ENCODE peak calls at places on chromosomes 4 and X, in five cellular contexts. E is mesenchymal stem cell, T is H9, Q is trophoblast cell, J is H1. H is an unnamed sample. For H3K4me1, the result is how much of the 10 kb centered on the place peaks cover.

GRCh38 chr4:38948551-38948950 is 80.9 kb downstream of the FAM114A1 start:
- DNase-seq in T (no peak), E (peak), Q (peak), J (no peak), H (no peak)

GRCh38 chr4:45293335-45293734 is 567.0 kb upstream of the GNPDA2 start:
- DNase-seq in J (no peak), Q (no peak), T (no peak), E (no peak), H (no peak)

GRCh38 chr4:79964715-79965345 is 108.2 kb downstream of the ANTXR2 start:
- DNase-seq in Q (peak), J (no peak), T (peak), E (peak), H (peak)

GRCh38 chr4:102778720-102779119 is 18.0 kb upstream of the MANBA start:
- DNase-seq in J (no peak), E (no peak), Q (no peak), T (no peak), H (no peak)

GRCh38 chr4:180811556-180811955 is 1431.6 kb upstream of the TENM3 start:
- DNase-seq in T (no peak), Q (no peak), E (no peak), J (no peak), H (no peak)

GRCh38 chr4:121822796-121823504 is 733 bp downstream of the CCNA2 start:
- DNase-seq in J (no peak), Q (peak), T (peak), E (peak), H (peak)

GRCh38 chr4:10694151-10694825 is 9.7 kb upstream of the CLNK start:
- DNase-seq in J (no peak), T (no peak), E (peak), Q (no peak), H (no peak)

GRCh38 chr4:113971706-113972360 is 7.6 kb downstream of the ARSJ start:
- DNase-seq in Q (no peak), E (peak), J (no peak), T (no peak), H (no peak)

GRCh38 chrX:75276666-75277065 is 2.8 kb downstream of the UPRT start:
- DNase-seq in J (no peak), E (no peak), T (no peak), Q (no peak), H (no peak)

GRCh38 chrX:44224760-44225159 is 118.7 kb downstream of the EFHC2 start:
- DNase-seq in T (no peak), E (no peak), Q (no peak), J (no peak), H (no peak)

GRCh38 chr4:107318078-107318477 is 282.0 kb upstream of the DKK2 start:
- DNase-seq in Q (no peak), J (no peak), T (no peak), E (no peak), H (no peak)

GRCh38 chrX:21493226-21493850 is 119.1 kb downstream of the CNKSR2 start:
- DNase-seq in J (no peak), T (no peak), Q (no peak), E (no peak), H (no peak)

GRCh38 chrX:19758536-19758935 is 128.9 kb downstream of the SH3KBP1 start:
- DNase-seq in Q (peak), T (no peak), J (no peak), E (no peak), H (no peak)

GRCh38 chrX:147891886-147892285 is 19.8 kb upstream of the FMR1 start:
- DNase-seq in Q (peak), E (no peak), T (no peak), J (no peak), H (no peak)

GRCh38 chr4:110639207-110640092 is 16.6 kb upstream of the PITX2 start:
- DNase-seq in J (no peak), T (peak), E (peak), Q (no peak), H (no peak)

GRCh38 chr4:110644008-110644407 is 21.1 kb upstream of the PITX2 start:
- DNase-seq in T (no peak), E (no peak), J (no peak), Q (no peak), H (no peak)

GRCh38 chr4:110640608-110641007 is 17.7 kb upstream of the PITX2 start:
- DNase-seq in J (no peak), T (no peak), E (no peak), Q (no peak), H (no peak)

GRCh38 chr4:110643096-110643495 is 20.2 kb upstream of the PITX2 start:
- DNase-seq in T (no peak), E (no peak), Q (no peak), J (no peak), H (no peak)

GRCh38 chr4:110641218-110641617 is 18.3 kb upstream of the PITX2 start:
- DNase-seq in T (peak), Q (no peak), J (no peak), E (no peak), H (no peak)
- H3K9ac ChIP-seq in T (no peak), Q (no peak), J (no peak), E (no peak), H (no peak)

GRCh38 chrX:112247714-112248113 is 165.1 kb upstream of the TRPC5 start:
- DNase-seq in T (no peak), E (no peak), J (no peak), Q (no peak), H (no peak)
- H2BK12ac ChIP-seq in T (no peak), E (no peak), J (no peak), Q (no peak), H (no peak)

GRCh38 chr4:1210241-1210841 is 38.0 kb upstream of the SPON2 start:
- DNase-seq in T (no peak), Q (no peak), E (no peak), J (no peak), H (no peak)
- H3K4me1 ChIP-seq in T (under half), Q (under half), E (half or more), J (under half), H (under half)

DNA sequence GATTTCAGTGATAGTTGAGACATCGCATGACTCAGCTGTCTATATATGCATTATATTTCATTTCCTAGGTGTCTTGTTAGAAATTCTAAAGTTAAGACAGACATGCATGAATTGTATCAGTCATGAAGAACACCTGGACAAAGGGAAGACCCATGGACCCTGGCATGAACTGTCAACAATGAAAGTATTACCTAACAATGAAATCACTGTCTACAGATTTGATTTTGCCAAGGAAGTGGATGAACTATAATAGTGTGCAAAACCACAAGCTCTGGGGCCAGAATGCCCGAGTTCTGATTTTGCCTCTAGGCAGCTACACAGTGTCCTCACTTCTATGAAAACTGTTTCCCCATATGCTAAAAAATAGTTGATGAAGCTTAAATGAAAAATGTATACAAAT is 386.1 kb downstream of the NLGN4X start:
- DNase-seq in Q (no peak), J (no peak), T (no peak), E (no peak), H (no peak)
- H3K9ac ChIP-seq in Q (no peak), J (no peak), T (no peak), E (no peak), H (no peak)

DNA sequence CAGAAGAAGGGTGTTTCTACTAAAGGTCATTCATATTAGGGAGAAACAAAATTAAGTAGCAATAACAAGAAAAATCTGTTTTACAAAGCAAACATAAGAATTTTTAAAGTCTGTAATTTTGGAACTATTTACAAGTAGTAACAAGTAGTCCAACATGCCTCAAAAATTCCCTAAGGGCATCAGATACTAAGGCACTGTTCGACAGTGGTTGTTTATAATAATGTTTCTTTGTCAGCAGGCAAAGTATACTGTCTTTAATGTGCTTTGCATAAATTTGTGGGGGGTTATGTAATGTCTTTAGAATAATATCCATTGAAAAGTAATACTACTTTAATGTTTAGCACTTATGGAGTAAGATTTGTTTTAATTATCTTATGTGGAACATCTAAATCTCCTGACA is 82.7 kb downstream of the PHOX2B start:
- DNase-seq in T (no peak), Q (no peak), E (no peak), J (no peak), H (no peak)
- H2BK12ac ChIP-seq in T (no peak), Q (no peak), E (no peak), J (no peak), H (no peak)